ENCODE peak calls at places on chromosomes 4 and X, in ten cellular contexts. L, Q, K, V, J, C, O, U, I and F are unnamed samples.

GRCh38 chr4:14877246-14878220 is 124.7 kb upstream of the CPEB2 start:
- DNase-seq in L (no peak), U (no peak), V (peak), Q (peak), C (peak), K (peak), O (no peak), J (no peak), I (no peak), F (peak)

GRCh38 chrX:72572248-72573157 is at the start of gene HDAC8:
- DNase-seq in U (peak), I (peak), C (peak), K (peak), V (peak), Q (peak), O (peak), L (peak), J (peak), F (peak)

GRCh38 chr4:87910795-87911194 is 64.7 kb upstream of the SPP1 start:
- DNase-seq in K (no peak), Q (no peak), O (no peak), U (no peak), C (peak), I (no peak), L (no peak), J (no peak), V (no peak), F (no peak)

GRCh38 chr4:38928886-38929285 is 61.3 kb downstream of the FAM114A1 start:
- DNase-seq in J (no peak), Q (no peak), L (no peak), O (no peak), U (no peak), V (no peak), I (no peak), C (no peak), K (no peak), F (no peak)

GRCh38 chrX:23008431-23009099 is 8.8 kb downstream of the DDX53 start:
- DNase-seq in V (no peak), I (no peak), C (peak), L (peak), J (no peak), K (no peak), U (no peak), Q (peak), O (no peak), F (no peak)

GRCh38 chr4:69860007-69860406 is at the start of gene SULT1E1:
- DNase-seq in O (no peak), L (no peak), K (no peak), Q (no peak), U (no peak), I (no peak), J (no peak), C (no peak), V (no peak), F (no peak)

GRCh38 chrX:76253432-76253831 is 80.6 kb downstream of the PBDC1 start:
- DNase-seq in V (peak), Q (peak), I (peak), L (no peak), K (peak), U (peak), J (no peak), O (peak), C (peak), F (peak)

GRCh38 chr4:1205641-1206298 is 33.4 kb upstream of the SPON2 start:
- DNase-seq in V (no peak), K (no peak), J (no peak), O (no peak), Q (no peak), U (no peak), C (no peak), I (no peak), L (no peak), F (no peak)

GRCh38 chr4:122830392-122831095 is 3.9 kb downstream of the FGF2 start:
- DNase-seq in Q (no peak), O (no peak), U (no peak), L (no peak), C (no peak), J (no peak), I (no peak), K (no peak), V (no peak), F (no peak)

GRCh38 chr4:53113433-53114215 is 251.5 kb downstream of the RASL11B start:
- DNase-seq in U (no peak), K (no peak), I (no peak), Q (peak), L (no peak), V (no peak), O (no peak), C (no peak), J (no peak), F (no peak)

GRCh38 chrX:15930585-15930984 is 76.0 kb upstream of the AP1S2 start:
- DNase-seq in V (peak), I (peak), O (no peak), U (no peak), K (peak), L (peak), Q (peak), C (peak), J (no peak), F (no peak)

GRCh38 chrX:63686878-63687714 is 97.9 kb downstream of the ARHGEF9 start:
- DNase-seq in I (peak), J (no peak), L (peak), Q (peak), C (peak), O (no peak), K (peak), V (peak), U (no peak), F (peak)

GRCh38 chrX:63656871-63657580 is 128.0 kb downstream of the ARHGEF9 start:
- DNase-seq in J (no peak), K (no peak), O (no peak), L (no peak), U (no peak), C (no peak), I (peak), Q (no peak), V (peak), F (no peak)